ENCODE peak calls at places on chromosomes 1 and 21, in nine cellular contexts. L is NB4, S is body of pancreas, D is suprapubic skin, X is heart left ventricle, Z is vagina, R is HCT116, P is sigmoid colon, N is IMR-90. E is an unnamed sample.

GRCh38 chr1:228009828-228010775 is 3.3 kb downstream of the WNT3A start:
- DNase-seq in X (no peak), D (peak; percentile 72), P (peak; percentile 50), R (no peak), L (peak; percentile 18), N (no peak), S (no peak), Z (peak; percentile 92), E (peak; percentile 82)

GRCh38 chr1:40692429-40692905 is 963 bp downstream of the NFYC start:
- DNase-seq in S (peak; percentile 26), L (no peak), P (no peak), X (no peak), D (no peak), Z (no peak), N (peak; percentile 25), R (no peak), E (no peak)

GRCh38 chr1:19473119-19473518 is 12.2 kb downstream of the CAPZB start:
- DNase-seq in L (no peak), Z (no peak), P (no peak), S (no peak), X (no peak), D (no peak), N (no peak), R (no peak), E (no peak)

GRCh38 chr1:241918879-241919278 is 38.7 kb upstream of the BECN2 start:
- DNase-seq in R (no peak), X (peak; percentile 28), Z (no peak), P (no peak), D (no peak), L (peak; percentile 47), S (no peak), N (peak; percentile 74), E (peak; percentile 81)

GRCh38 chr1:100556181-100556580 is 18.2 kb downstream of the GPR88 start:
- DNase-seq in P (no peak), S (no peak), Z (no peak), X (no peak), R (no peak), N (no peak), L (no peak), D (no peak), E (no peak)

GRCh38 chr1:180927841-180928240 is 15.1 kb downstream of the KIAA1614 start:
- DNase-seq in X (no peak), P (no peak), N (peak; percentile 19), D (no peak), L (no peak), Z (no peak), S (no peak), R (no peak), E (no peak)

GRCh38 chr1:2085080-2085479 is 34.9 kb downstream of the PRKCZ start:
- DNase-seq in D (no peak), Z (no peak), N (no peak), R (no peak), L (no peak), X (no peak), P (no peak), S (no peak), E (no peak)

GRCh38 chr1:47675047-47675675 is 237.3 kb downstream of the FOXD2 start:
- DNase-seq in L (no peak), P (peak; percentile 46), X (no peak), Z (no peak), S (no peak), R (no peak), D (peak; percentile 38), N (no peak), E (no peak)

GRCh38 chr21:35614412-35614901 is 445.9 kb downstream of the SETD4 start:
- DNase-seq in N (peak; percentile 39), P (no peak), D (no peak), Z (no peak), L (peak; percentile 37), R (peak; percentile 4), X (no peak), S (no peak), E (no peak)

GRCh38 chr1:239870194-239870593 is 221.5 kb upstream of the FMN2 start:
- DNase-seq in P (no peak), X (no peak), L (no peak), R (no peak), D (no peak), S (no peak), N (no peak), Z (no peak), E (no peak)

GRCh38 chr1:174965006-174965971 is 34.5 kb upstream of the CACYBP start:
- DNase-seq in D (no peak), L (peak; percentile 51), R (no peak), X (no peak), P (no peak), S (no peak), N (peak; percentile 7), Z (no peak), E (no peak)

GRCh38 chr1:92482404-92482664 is 4.4 kb downstream of the GFI1 start:
- DNase-seq in D (no peak), P (no peak), L (no peak), X (peak; percentile 28), R (no peak), S (no peak), Z (no peak), N (no peak), E (no peak)

GRCh38 chr1:235088440-235088839 is 40.2 kb downstream of the TOMM20 start:
- DNase-seq in Z (no peak), R (no peak), P (no peak), D (no peak), S (no peak), X (no peak), L (no peak), N (no peak), E (no peak)

GRCh38 chr1:38889589-38889988 is 8.2 kb upstream of the GJA9 start:
- DNase-seq in N (no peak), R (no peak), P (no peak), D (no peak), S (no peak), X (no peak), Z (no peak), L (no peak), E (no peak)

GRCh38 chr1:244284641-244285156 is 167.0 kb downstream of the ADSS2 start:
- DNase-seq in X (no peak), R (no peak), D (no peak), N (no peak), S (no peak), Z (no peak), P (no peak), L (no peak), E (no peak)

GRCh38 chr1:161989108-161989507 is 34.6 kb downstream of the OLFML2B start:
- DNase-seq in X (no peak), L (peak; percentile 24), N (peak; percentile 11), Z (no peak), D (no peak), P (no peak), S (no peak), R (no peak), E (no peak)

GRCh38 chr1:97581614-97582051 is 339.2 kb downstream of the DPYD start:
- DNase-seq in P (no peak), Z (no peak), L (no peak), R (no peak), N (peak; percentile 45), D (no peak), S (no peak), X (no peak), E (no peak)

DNA sequence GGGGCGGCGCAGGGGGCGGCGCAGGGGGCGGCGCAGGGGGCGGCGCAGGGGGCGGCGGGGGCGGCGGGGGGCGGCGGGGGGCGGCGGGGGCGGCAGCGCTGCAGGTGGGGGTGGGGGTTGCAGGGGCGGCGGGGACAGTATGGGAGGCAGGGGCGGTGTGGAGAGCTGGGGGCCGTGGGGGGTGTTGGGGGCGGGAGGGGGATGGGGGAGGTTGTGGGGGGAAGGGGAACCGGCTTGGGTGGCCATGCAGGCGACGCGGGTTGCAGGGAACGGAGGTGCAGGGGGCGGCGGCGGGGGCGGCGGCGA is 13.0 kb upstream of the SLC19A1 start:
- DNase-seq in P (no peak), Z (no peak), D (no peak), L (no peak), X (no peak), S (no peak), N (peak; percentile 30), R (no peak), E (no peak)
- H3K4me3 ChIP-seq in P (peak overlapping the region; percentile 56), Z (peak overlapping the region; percentile 42), D (peak overlapping the region; percentile 46), L (no peak overlapping the region), X (peak overlapping the region; percentile 42), S (no peak overlapping the region), N (peak overlapping the region; percentile 37), R (peak overlapping the region; percentile 47), E (no peak overlapping the region)

DNA sequence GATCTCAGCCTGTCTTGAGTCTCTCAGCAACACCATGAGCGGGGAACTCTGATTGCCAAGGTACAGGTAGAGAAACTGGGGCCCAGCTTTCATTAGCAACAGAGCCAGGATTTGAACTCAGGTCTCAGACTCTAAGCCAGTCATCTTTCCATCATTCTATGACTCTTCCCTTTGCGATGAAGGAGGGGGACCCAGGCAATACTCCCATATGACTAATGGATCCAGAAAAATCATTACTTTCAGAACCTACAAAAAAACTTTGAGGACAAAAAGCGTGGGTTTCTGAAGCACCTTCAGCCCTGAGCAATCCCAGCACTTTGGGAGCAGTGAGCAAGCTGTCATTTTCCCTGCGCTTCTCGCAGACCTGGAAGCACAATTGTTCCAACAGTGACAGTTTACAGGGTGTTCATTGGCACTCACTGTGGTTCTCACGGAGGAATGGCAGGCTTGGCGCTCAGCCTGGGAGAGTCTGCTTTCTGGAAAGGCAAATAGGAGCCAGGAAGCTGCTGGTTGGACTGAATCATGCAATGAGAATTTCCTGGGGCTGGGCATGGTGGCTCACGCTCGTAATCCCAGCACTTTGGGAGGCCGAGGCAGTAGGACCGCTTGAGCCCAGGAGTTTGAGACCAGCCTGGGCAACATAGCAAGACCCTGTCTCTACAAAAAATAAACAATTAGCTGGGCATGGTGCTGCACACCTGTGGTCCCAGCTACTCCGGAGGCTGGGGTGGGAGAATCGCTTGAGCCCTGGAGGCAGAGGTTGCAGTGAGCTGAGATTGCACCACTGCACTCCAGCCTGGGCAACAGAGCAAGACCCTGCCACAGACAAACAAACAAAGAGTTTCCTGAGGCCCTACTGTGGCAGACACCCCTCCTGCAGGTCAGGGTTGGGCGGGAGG is 40.1 kb downstream of the SLC2A7 start:
- DNase-seq in L (no peak), S (peak; percentile 89), X (peak; percentile 88), P (peak; percentile 95), Z (no peak), D (no peak), R (peak; percentile 75), N (peak; percentile 95), E (peak; percentile 94)
- TF ChIP-seq POLR2A in L (no peak), S (no peak), X (no peak), P (no peak), Z (no peak), D (no peak), R (no peak), N (no peak), E (no peak)

DNA sequence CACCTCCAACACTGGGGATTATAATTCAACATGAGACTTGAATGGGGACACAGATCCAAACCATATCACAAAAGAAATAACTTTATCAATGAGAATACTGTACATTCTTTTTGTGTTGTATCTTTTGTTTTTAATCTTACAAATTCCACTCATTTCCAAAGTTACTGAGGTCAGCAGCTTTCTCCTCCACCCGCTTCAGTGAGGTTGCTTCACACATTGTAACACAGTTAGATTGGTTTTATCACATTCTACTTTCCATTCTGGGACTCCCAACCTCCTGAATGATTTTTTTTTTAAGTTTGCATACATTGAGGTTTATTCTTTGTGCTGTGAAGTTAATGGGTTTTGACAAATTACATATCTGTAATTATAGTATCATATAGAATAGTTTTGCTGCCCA is 43.8 kb downstream of the DDAH1 start:
- DNase-seq in R (no peak), D (no peak), Z (no peak), N (no peak), P (no peak), S (no peak), X (no peak), L (no peak), E (no peak)
- H3K4me3 ChIP-seq in R (no peak overlapping the region), D (no peak overlapping the region), Z (no peak overlapping the region), N (no peak overlapping the region), P (no peak overlapping the region), S (no peak overlapping the region), X (no peak overlapping the region), L (no peak overlapping the region), E (no peak overlapping the region)

GRCh38 chr1:53626576-53626975 is 112.4 kb downstream of the GLIS1 start:
- DNase-seq in D (peak; percentile 52), X (no peak), R (no peak), N (no peak), S (no peak), Z (peak; percentile 74), L (no peak), P (no peak), E (no peak)
- TF ChIP-seq POLR2A in D (no peak), X (no peak), R (no peak), N (no peak), S (no peak), Z (no peak), L (no peak), P (no peak), E (no peak)